ENCODE peak calls at places on chromosomes 7 and 10, in ten cellular contexts. X is BJ; Y is endothelial cell of umbilical vein; A is left lung; V is A549; F is Panc1; B is CD8-positive, alpha-beta T cell; U is progenitor cell of endocrine pancreas; G is breast epithelium; R is Calu3. N is an unnamed sample.
A peak's percentile ranks its signal among the peaks of the same experiment; 100 is the strongest.

GRCh38 chr10:15399060-15399661 is 28.1 kb upstream of the FAM171A1 start:
- DNase-seq in X (no peak), Y (no peak), A (no peak), V (no peak), F (no peak), B (no peak), U (no peak), G (no peak), R (no peak), N (no peak)

GRCh38 chr7:143245123-143245522 is 18.1 kb upstream of the GSTK1 start:
- DNase-seq in X (peak; percentile 80), Y (peak; percentile 58), A (no peak), V (no peak), F (no peak), B (no peak), U (no peak), G (no peak), R (no peak), N (no peak)

GRCh38 chr10:92377962-92378361 is 87.0 kb downstream of the MARCHF5 start:
- DNase-seq in X (no peak), Y (no peak), A (no peak), V (no peak), F (no peak), B (no peak), U (no peak), G (no peak), R (no peak), N (no peak)

GRCh38 chr10:76115471-76116155 is 684.2 kb downstream of the LRMDA start:
- DNase-seq in X (no peak), Y (no peak), A (no peak), V (no peak), F (no peak), B (no peak), U (no peak), G (no peak), R (no peak), N (no peak)

GRCh38 chr10:10540383-10540782 is 477.3 kb upstream of the CELF2 start:
- DNase-seq in X (no peak), Y (no peak), A (no peak), V (no peak), F (no peak), B (no peak), U (no peak), G (no peak), R (no peak), N (no peak)

GRCh38 chr7:3149961-3150516 is 106.4 kb upstream of the CARD11 start:
- DNase-seq in X (no peak), Y (no peak), A (no peak), V (no peak), F (no peak), B (no peak), U (no peak), G (no peak), R (no peak), N (no peak)

GRCh38 chr7:51029586-51030230 is 247.0 kb upstream of the GRB10 start:
- DNase-seq in X (peak; percentile 71), Y (peak; percentile 11), A (no peak), V (no peak), F (no peak), B (no peak), U (no peak), G (no peak), R (no peak), N (no peak)

GRCh38 chr7:105399043-105399725 is 10.5 kb upstream of the SRPK2 start:
- DNase-seq in X (no peak), Y (peak; percentile 75), A (no peak), V (no peak), F (no peak), B (no peak), U (no peak), G (no peak), R (no peak), N (no peak)

GRCh38 chr7:114519215-114519614 is 104.6 kb downstream of the FOXP2 start:
- DNase-seq in X (no peak), Y (no peak), A (no peak), V (no peak), F (no peak), B (no peak), U (no peak), G (no peak), R (no peak), N (no peak)

GRCh38 chr7:127393370-127394058 is 1.0 kb upstream of the ZNF800 start:
- DNase-seq in X (no peak), Y (no peak), A (peak; percentile 51), V (no peak), F (no peak), B (no peak), U (no peak), G (no peak), R (no peak), N (no peak)

GRCh38 chr10:72074413-72075183 is 13.8 kb downstream of the SPOCK2 start:
- DNase-seq in X (no peak), Y (no peak), A (no peak), V (no peak), F (no peak), B (no peak), U (no peak), G (no peak), R (no peak), N (no peak)

GRCh38 chr10:72069751-72070501 is 18.4 kb downstream of the SPOCK2 start:
- DNase-seq in X (no peak), Y (no peak), A (peak; percentile 51), V (no peak), F (no peak), B (no peak), U (no peak), G (no peak), R (peak; percentile 37), N (no peak)

GRCh38 chr10:72073677-72074412 is 14.5 kb downstream of the SPOCK2 start:
- DNase-seq in X (no peak), Y (no peak), A (no peak), V (no peak), F (no peak), B (no peak), U (no peak), G (no peak), R (no peak), N (no peak)

GRCh38 chr10:72072046-72072445 is 16.3 kb downstream of the SPOCK2 start:
- DNase-seq in X (no peak), Y (no peak), A (no peak), V (no peak), F (no peak), B (no peak), U (no peak), G (no peak), R (no peak), N (no peak)

DNA sequence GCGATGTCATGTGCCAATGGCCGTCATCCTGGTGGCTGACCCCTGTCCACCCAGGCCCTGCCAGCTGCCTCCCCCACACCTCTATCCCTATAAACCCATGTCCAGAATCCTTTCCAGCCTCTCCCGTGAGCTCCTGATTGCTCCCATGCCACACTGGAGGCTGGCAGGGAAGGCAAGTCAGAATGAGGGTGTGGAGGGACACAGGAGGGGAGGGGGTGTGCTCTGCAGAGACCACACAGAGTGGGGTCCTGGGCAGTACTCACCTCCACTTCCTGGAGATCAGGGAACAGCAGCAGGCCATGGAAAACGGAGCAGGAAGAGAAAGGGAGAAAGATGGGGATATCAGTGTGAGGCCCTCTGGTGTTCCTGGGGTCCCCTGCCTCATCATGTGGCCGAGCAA is 15.7 kb downstream of the SPOCK2 start:
- DNase-seq in X (no peak), Y (no peak), A (no peak), V (no peak), F (no peak), B (no peak), U (no peak), G (no peak), R (no peak), N (no peak)
- TF ChIP-seq CTCF in X (no peak), Y (no peak), A (no peak), V (no peak), F (no peak), B (no peak), U (no peak), G (no peak), R (no peak), N (no peak)

GRCh38 chr7:52085610-52086009 is 769.0 kb upstream of the COBL start:
- DNase-seq in X (no peak), Y (no peak), A (no peak), V (no peak), F (no peak), B (no peak), U (no peak), G (no peak), R (no peak), N (no peak)

GRCh38 chr7:52091101-52091500 is 774.5 kb upstream of the COBL start:
- DNase-seq in X (no peak), Y (no peak), A (no peak), V (no peak), F (no peak), B (no peak), U (no peak), G (no peak), R (no peak), N (no peak)

GRCh38 chr7:52088008-52088787 is 771.6 kb upstream of the COBL start:
- DNase-seq in X (no peak), Y (peak; percentile 36), A (no peak), V (no peak), F (no peak), B (no peak), U (peak; percentile 28), G (no peak), R (no peak), N (no peak)
- TF ChIP-seq CTCF in X (no peak), Y (no peak), A (no peak), V (no peak), F (peak; percentile 42), B (no peak), U (peak; percentile 60), G (no peak), R (no peak), N (peak; percentile 57)

DNA sequence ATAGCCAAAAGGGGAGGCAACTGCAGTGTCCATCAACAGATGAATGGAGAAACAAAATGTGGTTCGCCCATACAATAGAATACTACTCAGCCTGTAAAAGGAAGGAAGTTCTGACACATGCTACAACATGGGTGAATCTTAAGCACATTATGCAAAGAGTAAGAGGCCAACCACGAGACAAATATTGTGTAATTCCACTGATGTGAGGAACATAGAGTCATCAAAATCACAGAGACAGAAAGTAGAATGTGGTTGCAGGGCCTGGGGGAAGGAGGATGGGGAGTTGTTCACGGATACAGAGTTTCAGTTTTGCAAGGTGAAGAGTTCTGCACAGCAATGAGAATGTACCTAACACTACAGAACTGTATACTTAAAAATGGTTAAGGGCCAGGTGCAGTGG is 13.7 kb upstream of the C10orf71 start:
- DNase-seq in X (no peak), Y (no peak), A (no peak), V (no peak), F (no peak), B (no peak), U (no peak), G (no peak), R (no peak), N (no peak)
- TF ChIP-seq CTCF in X (no peak), Y (no peak), A (no peak), V (no peak), F (no peak), B (no peak), U (no peak), G (no peak), R (no peak), N (no peak)

DNA sequence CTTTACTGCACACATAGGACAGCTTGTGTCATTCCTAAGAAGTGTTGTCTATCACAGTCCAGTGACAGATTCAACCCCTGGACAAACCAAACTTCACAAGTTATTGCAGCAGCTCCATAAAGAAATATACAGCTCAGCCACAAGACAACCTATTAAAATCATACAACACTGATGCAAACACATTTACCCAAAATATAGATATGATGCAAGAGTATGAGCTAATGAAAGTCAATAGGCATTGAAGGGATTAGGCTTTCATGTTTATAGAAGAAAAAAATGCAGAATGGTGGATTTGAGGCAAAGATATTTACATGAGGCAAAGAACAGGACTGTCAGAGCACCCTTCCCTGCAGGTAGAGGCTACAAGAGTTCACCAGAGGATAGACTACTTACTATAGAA is 14.9 kb upstream of the RAPGEF5 start:
- DNase-seq in X (no peak), Y (no peak), A (no peak), V (no peak), F (no peak), B (no peak), U (no peak), G (no peak), R (no peak), N (no peak)
- TF ChIP-seq CTCF in X (no peak), Y (no peak), A (no peak), V (no peak), F (no peak), B (no peak), U (no peak), G (no peak), R (no peak), N (no peak)